ENCODE peak calls at places on chromosomes 2 and 18, in four cellular contexts. U is NB4, K is brain microvascular endothelial cell, D is psoas muscle. J is an unnamed sample.

GRCh38 chr18:79818036-79818435 is 20.3 kb downstream of the KCNG2 start:
- DNase-seq in U (peak), K (peak), D (no peak), J (peak)

GRCh38 chr2:164028764-164029534 is 293.1 kb upstream of the FIGN start:
- DNase-seq in U (no peak), K (no peak), D (no peak), J (peak)

GRCh38 chr2:56448999-56449431 is 265.2 kb downstream of the CCDC85A start:
- DNase-seq in U (no peak), K (no peak), D (no peak), J (no peak)

GRCh38 chr2:158228943-158229508 is 127.3 kb downstream of the UPP2 start:
- DNase-seq in U (peak), K (no peak), D (no peak), J (no peak)

GRCh38 chr18:25349131-25349925 is 2.6 kb downstream of the ZNF521 start:
- DNase-seq in U (no peak), K (peak), D (peak), J (peak)

GRCh38 chr18:45084207-45084606 is 403.5 kb downstream of the SETBP1 start:
- DNase-seq in U (no peak), K (no peak), D (peak), J (no peak)

GRCh38 chr2:44550571-44550970 is 188.8 kb downstream of the CAMKMT start:
- DNase-seq in U (peak), K (no peak), D (no peak), J (no peak)

GRCh38 chr18:35041752-35042379 is 653 bp downstream of the MAPRE2 start:
- DNase-seq in U (no peak), K (no peak), D (no peak), J (peak)

GRCh38 chr2:176642074-176642473 is 372.8 kb downstream of the MTX2 start:
- DNase-seq in U (no peak), K (peak), D (no peak), J (no peak)

GRCh38 chr2:17857016-17857415 is 21.5 kb upstream of the KCNS3 start:
- DNase-seq in U (peak), K (peak), D (no peak), J (no peak)

GRCh38 chr2:133642831-133643230 is 74.6 kb upstream of the NCKAP5 start:
- DNase-seq in U (no peak), K (no peak), D (no peak), J (peak)

GRCh38 chr2:73386894-73387636 is 1.4 kb downstream of the ALMS1 start:
- DNase-seq in U (peak), K (no peak), D (no peak), J (no peak)

GRCh38 chr2:8303322-8303832 is 378.5 kb upstream of the ID2 start:
- DNase-seq in U (peak), K (no peak), D (peak), J (no peak)

GRCh38 chr2:44671896-44672295 is 269.6 kb upstream of the SIX3 start:
- DNase-seq in U (no peak), K (no peak), D (no peak), J (no peak)

GRCh38 chr2:70947556-70948184 is 12.0 kb downstream of the ATP6V1B1 start:
- DNase-seq in U (no peak), K (peak), D (no peak), J (peak)

GRCh38 chr2:2036686-2037085 is 292.4 kb upstream of the PXDN start:
- DNase-seq in U (no peak), K (no peak), D (no peak), J (no peak)

GRCh38 chr2:47616506-47616905 is 166.4 kb upstream of the MSH6 start:
- DNase-seq in U (no peak), K (no peak), D (no peak), J (no peak)

GRCh38 chr2:45833968-45834344 is 182.5 kb downstream of the PRKCE start:
- DNase-seq in U (peak), K (no peak), D (no peak), J (no peak)

GRCh38 chr2:130837175-130837810 is 579 bp downstream of the ARHGEF4 start:
- DNase-seq in U (no peak), K (no peak), D (no peak), J (no peak)
- H3K4me3 ChIP-seq in U (no peak), K (peak), D (peak), J (no peak)

GRCh38 chr2:232117413-232117812 is 155.9 kb downstream of the DIS3L2 start:
- DNase-seq in U (peak), K (no peak), D (no peak), J (no peak)
- TF ChIP-seq CTCF in U (peak), K (no peak), D (no peak), J (no peak)

GRCh38 chr2:38747007-38747424 is 4.1 kb downstream of the SRSF7 start:
- DNase-seq in U (no peak), K (no peak), D (no peak), J (no peak)
- H3K4me3 ChIP-seq in U (peak), K (no peak), D (no peak), J (no peak)

GRCh38 chr2:237674731-237675276 is 47.4 kb downstream of the LRRFIP1 start:
- DNase-seq in U (peak), K (peak), D (peak), J (peak)
- TF ChIP-seq CTCF in U (no peak), K (no peak), D (peak), J (no peak)

GRCh38 chr18:58324824-58325520 is 280.9 kb downstream of the NEDD4L start:
- DNase-seq in U (no peak), K (no peak), D (no peak), J (no peak)
- H3K4me3 ChIP-seq in U (no peak), K (no peak), D (no peak), J (no peak)

GRCh38 chr2:241391892-241392665 is 36.0 kb downstream of the FARP2 start:
- DNase-seq in U (peak), K (no peak), D (no peak), J (peak)
- TF ChIP-seq CTCF in U (peak), K (peak), D (peak), J (peak)

GRCh38 chr2:122263746-122264145 is 508.3 kb downstream of the TSN start:
- DNase-seq in U (no peak), K (no peak), D (no peak), J (peak)

GRCh38 chr2:122255924-122256323 is 500.5 kb downstream of the TSN start:
- DNase-seq in U (no peak), K (no peak), D (no peak), J (peak)

GRCh38 chr2:122261923-122262322 is 506.5 kb downstream of the TSN start:
- DNase-seq in U (no peak), K (no peak), D (no peak), J (no peak)
- H3K4me3 ChIP-seq in U (no peak), K (no peak), D (no peak), J (no peak)